ENCODE peak calls at places on chromosomes 1 and 21, in four cellular contexts. Y is AG04450, V is aorta, O is stomach. F is an unnamed sample.

GRCh38 chr1:52676249-52676903 is 21.8 kb downstream of the COA7 start:
- DNase-seq in Y (no peak), O (peak; percentile 29), V (no peak), F (peak; percentile 57)

GRCh38 chr1:230191839-230192238 is 124.8 kb downstream of the GALNT2 start:
- DNase-seq in V (no peak), O (peak; percentile 8), Y (no peak), F (no peak)

GRCh38 chr1:147273409-147274307 is 31.2 kb downstream of the CHD1L start:
- DNase-seq in V (no peak), O (no peak), Y (peak; percentile 65), F (no peak)

GRCh38 chr21:44420416-44421205 is 34.7 kb upstream of the LRRC3 start:
- DNase-seq in O (no peak), Y (no peak), V (peak; percentile 40), F (no peak)

GRCh38 chr1:12188115-12188514 is 21.3 kb downstream of the TNFRSF1B start:
- DNase-seq in V (no peak), Y (no peak), O (no peak), F (no peak)

GRCh38 chr1:152112101-152112884 is 3.0 kb downstream of the TCHH start:
- DNase-seq in O (no peak), V (no peak), Y (no peak), F (no peak)

GRCh38 chr1:160204526-160205241 is 500 bp upstream of the PEA15 start:
- DNase-seq in O (no peak), Y (no peak), V (no peak), F (no peak)

GRCh38 chr1:153401461-153401860 is 10.6 kb upstream of the S100A8 start:
- DNase-seq in V (no peak), Y (no peak), O (no peak), F (no peak)

GRCh38 chr1:235999259-235999925 is 65.5 kb downstream of the NID1 start:
- DNase-seq in O (no peak), V (no peak), Y (peak; percentile 74), F (peak; percentile 49)

GRCh38 chr1:24089743-24090555 is 22.0 kb downstream of the MYOM3 start:
- DNase-seq in O (no peak), V (no peak), Y (no peak), F (peak; percentile 88)

GRCh38 chr1:106676021-106676420 is 380.5 kb upstream of the PRMT6 start:
- DNase-seq in Y (no peak), O (no peak), V (no peak), F (no peak)

GRCh38 chr1:59066231-59066630 is 230.7 kb upstream of the FGGY start:
- DNase-seq in O (no peak), V (no peak), Y (no peak), F (no peak)

GRCh38 chr1:93774707-93775106 is 93.1 kb upstream of the BCAR3 start:
- DNase-seq in O (no peak), Y (no peak), V (no peak), F (no peak)

GRCh38 chr1:181551249-181551648 is 67.9 kb downstream of the CACNA1E start:
- DNase-seq in Y (no peak), O (peak; percentile 27), V (no peak), F (no peak)

GRCh38 chr1:167862432-167863076 is 51.4 kb downstream of the ADCY10 start:
- DNase-seq in V (no peak), Y (peak; percentile 37), O (no peak), F (no peak)

GRCh38 chr21:46100426-46100825 is 2.5 kb downstream of the COL6A2 start:
- DNase-seq in V (peak; percentile 55), O (peak; percentile 11), Y (no peak), F (peak; percentile 14)

GRCh38 chr1:200364831-200365230 is 45.0 kb downstream of the ZNF281 start:
- DNase-seq in O (no peak), V (no peak), Y (no peak), F (no peak)

GRCh38 chr1:77382361-77382760 is 100.5 kb downstream of the AK5 start:
- DNase-seq in V (no peak), Y (no peak), O (no peak), F (no peak)

GRCh38 chr1:178262101-178262500 is 168.2 kb downstream of the RASAL2 start:
- DNase-seq in O (no peak), Y (peak; percentile 59), V (no peak), F (no peak)

GRCh38 chr1:2935766-2936390 is 85.4 kb upstream of the ACTRT2 start:
- DNase-seq in V (peak; percentile 55), Y (no peak), O (no peak), F (no peak)
- H3K9me3 ChIP-seq in V (no peaks in the 10 kb centered on the region), Y (peaks cover 96% of the 10 kb centered on the region), O (peaks cover 15% of the 10 kb centered on the region), F (peaks cover 11% of the 10 kb centered on the region)

GRCh38 chr1:214127705-214128104 is 139.9 kb downstream of the PROX1 start:
- DNase-seq in V (no peak), O (no peak), Y (no peak), F (no peak)
- H3K27ac ChIP-seq in V (no peak overlapping the region), O (no peak overlapping the region), Y (no peak overlapping the region), F (no peak overlapping the region)

GRCh38 chr21:40562603-40563002 is 284.4 kb downstream of the DSCAM start:
- DNase-seq in O (no peak), Y (no peak), V (no peak), F (no peak)

GRCh38 chr21:40563845-40564717 is 282.9 kb downstream of the DSCAM start:
- DNase-seq in V (no peak), O (no peak), Y (no peak), F (no peak)

GRCh38 chr21:40568756-40569155 is 278.2 kb downstream of the DSCAM start:
- DNase-seq in V (no peak), O (no peak), Y (no peak), F (no peak)

GRCh38 chr21:40567511-40567910 is 279.4 kb downstream of the DSCAM start:
- DNase-seq in Y (no peak), O (no peak), V (no peak), F (no peak)
- H3K9me3 ChIP-seq in Y (peaks cover 35% of the 10 kb centered on the region), O (no peaks in the 10 kb centered on the region), V (peaks cover 2% of the 10 kb centered on the region), F (no peaks in the 10 kb centered on the region)

DNA sequence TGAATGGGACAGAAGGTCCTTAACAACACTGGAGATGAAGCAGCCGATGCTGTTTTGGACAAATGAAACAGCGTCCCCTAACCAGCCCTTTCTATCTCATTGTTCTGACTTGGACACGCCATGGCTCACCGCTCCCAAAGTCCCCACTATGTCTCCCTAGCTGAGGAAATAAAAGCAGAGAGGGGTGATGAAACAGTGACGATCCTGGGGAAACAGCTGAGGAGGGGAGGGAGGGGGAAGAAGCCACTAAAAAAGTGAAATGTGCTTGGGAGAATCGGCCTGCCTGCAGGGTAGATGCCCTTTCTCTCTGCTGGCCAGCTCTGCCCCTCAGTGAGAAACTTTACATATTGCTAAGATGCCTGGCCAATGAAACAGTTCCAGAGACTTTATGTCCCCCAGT is 1.1 kb upstream of the ACKR1 start:
- DNase-seq in O (no peak), V (no peak), Y (no peak), F (no peak)
- H3K27ac ChIP-seq in O (no peak overlapping the region), V (no peak overlapping the region), Y (no peak overlapping the region), F (no peak overlapping the region)

DNA sequence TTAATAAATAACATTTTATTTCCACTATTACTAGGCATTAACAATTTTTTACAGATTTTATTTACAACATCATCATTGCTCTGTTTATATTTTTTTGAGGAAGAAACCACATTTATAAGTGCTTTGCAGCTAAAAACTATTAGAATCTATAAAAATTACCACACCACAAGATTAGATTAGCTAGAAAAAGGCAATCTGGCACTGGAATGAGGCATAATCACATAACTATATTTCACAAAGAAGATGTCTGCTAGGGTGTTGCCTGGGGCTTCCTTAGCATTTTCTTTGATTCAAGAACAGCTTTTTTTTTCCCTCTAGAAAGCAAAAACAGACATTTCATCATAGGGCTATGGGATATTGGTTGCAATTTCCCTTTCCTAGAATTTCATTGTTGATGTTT is 2169.2 kb downstream of the MRPL39 start:
- DNase-seq in O (no peak), Y (no peak), V (no peak), F (no peak)
- H3K9me3 ChIP-seq in O (no peaks in the 10 kb centered on the region), Y (peaks cover 5% of the 10 kb centered on the region), V (no peaks in the 10 kb centered on the region), F (no peaks in the 10 kb centered on the region)

DNA sequence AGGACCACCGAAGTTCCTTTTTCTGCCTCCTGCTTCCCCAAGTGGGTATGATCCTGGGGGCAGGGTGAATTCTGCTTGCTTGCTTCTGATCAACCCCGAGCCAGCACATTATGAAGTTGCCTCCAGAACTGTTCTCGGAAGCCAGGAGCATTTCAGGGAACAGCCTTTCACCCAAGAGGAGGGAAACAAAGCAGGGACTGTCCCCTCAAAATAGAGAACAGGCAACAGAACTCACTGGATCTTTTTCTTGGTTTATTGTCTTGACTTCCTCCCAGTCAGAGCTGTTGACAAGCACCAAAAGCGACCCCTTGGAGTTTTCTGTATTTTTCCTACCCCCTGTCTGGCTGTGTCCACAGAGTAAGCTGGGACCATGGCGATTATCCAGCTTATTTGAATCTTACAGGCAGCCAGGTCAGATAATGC is 258.3 kb upstream of the SGIP1 start:
- DNase-seq in O (no peak), Y (no peak), V (no peak), F (peak; percentile 49)
- H3K27ac ChIP-seq in O (peak overlapping the region; percentile 59), Y (no peak overlapping the region), V (no peak overlapping the region), F (peak overlapping the region; percentile 44)

GRCh38 chr1:25798666-25799345 is 1.2 kb upstream of the SELENON start:
- DNase-seq in V (no peak), Y (no peak), O (no peak), F (no peak)

GRCh38 chr1:25802915-25803314 is 2.9 kb downstream of the SELENON start:
- DNase-seq in Y (no peak), V (no peak), O (no peak), F (no peak)

GRCh38 chr1:25799346-25799720 is 660 bp upstream of the SELENON start:
- DNase-seq in V (no peak), Y (no peak), O (no peak), F (no peak)

GRCh38 chr1:25799758-25800537 is at the start of gene SELENON:
- DNase-seq in O (peak; percentile 60), Y (no peak), V (peak; percentile 89), F (peak; percentile 88)

DNA sequence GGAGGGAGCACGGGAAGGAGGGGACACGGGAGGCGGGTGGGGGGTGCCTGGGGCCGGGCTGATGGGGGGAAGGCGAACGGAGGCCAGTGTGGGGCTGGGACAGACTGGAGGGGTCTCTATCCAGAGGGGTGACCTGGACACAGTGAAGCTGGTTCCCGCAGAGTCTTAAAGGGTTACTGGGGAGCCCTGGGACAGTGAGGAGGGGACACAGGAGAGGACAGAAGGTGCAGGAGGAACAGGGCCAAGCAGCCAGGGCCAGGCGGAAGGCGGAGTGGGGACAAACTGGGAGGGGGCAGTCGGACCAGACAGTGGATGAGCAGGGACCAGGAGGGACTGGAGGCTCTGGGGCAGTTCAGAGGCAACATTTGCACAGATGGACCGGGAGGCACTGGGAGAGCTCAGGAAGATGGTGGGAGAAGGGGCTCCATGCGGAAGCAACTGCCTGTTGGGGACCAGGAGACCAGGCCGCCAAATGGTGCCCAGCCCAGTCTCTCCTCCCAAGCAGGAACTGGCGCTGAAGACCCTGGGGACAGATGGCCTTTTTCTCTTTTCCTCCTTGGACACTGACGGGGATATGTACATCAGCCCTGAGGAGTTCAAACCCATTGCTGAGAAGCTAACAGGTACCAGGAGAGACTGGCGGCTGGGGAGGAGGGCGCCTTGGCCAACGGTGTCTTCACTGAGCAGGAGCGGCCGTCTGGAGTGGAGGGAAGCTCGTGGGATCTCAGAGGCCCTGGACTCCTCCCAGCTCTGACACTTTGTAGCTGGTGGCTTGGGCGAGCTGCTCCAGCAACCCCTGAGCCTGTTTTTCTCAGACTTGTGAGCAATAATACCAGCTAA is 765 bp downstream of the SELENON start:
- DNase-seq in V (no peak), O (no peak), Y (no peak), F (no peak)
- H3K9me3 ChIP-seq in V (no peaks in the 10 kb centered on the region), O (no peaks in the 10 kb centered on the region), Y (no peaks in the 10 kb centered on the region), F (no peaks in the 10 kb centered on the region)